ENCODE peak calls at places on chromosomes 13 and 19, in seven cellular contexts. B is GM23338, X is PC-3, W is hepatocyte, P is GM23248, T is HCT116, V is neural progenitor cell. M is an unnamed sample. For H3K4me1, the result is how much of the 10 kb centered on the place peaks cover.

GRCh38 chr19:51689751-51690358 is 3.3 kb upstream of the SPACA6 start:
- DNase-seq in T (no peak), V (peak), B (peak), P (peak), X (no peak), W (peak), M (no peak)

GRCh38 chr19:917323-918151 is at the start of gene KISS1R:
- DNase-seq in T (no peak), V (peak), P (peak), W (peak), B (peak), X (peak), M (no peak)

GRCh38 chr13:74290324-74290773 is 156.1 kb upstream of the KLF12 start:
- DNase-seq in T (peak), B (peak), W (peak), X (peak), P (peak), V (peak), M (peak)

GRCh38 chr19:53509845-53510244 is 28.1 kb upstream of the ZNF331 start:
- DNase-seq in W (no peak), P (no peak), V (no peak), B (no peak), T (no peak), X (no peak), M (no peak)

GRCh38 chr19:8363803-8364771 is at the start of gene ANGPTL4:
- DNase-seq in V (peak), T (peak), B (peak), X (peak), W (peak), P (peak), M (no peak)

GRCh38 chr13:54705738-54706137 is 1677.1 kb downstream of the OLFM4 start:
- DNase-seq in W (no peak), V (peak), P (no peak), T (no peak), B (no peak), X (no peak), M (no peak)

GRCh38 chr19:31355330-31356289 is 6.4 kb upstream of the TSHZ3 start:
- DNase-seq in V (peak), T (no peak), W (no peak), X (no peak), B (peak), P (no peak), M (no peak)

GRCh38 chr19:48506138-48506733 is 5.4 kb downstream of the LMTK3 start:
- DNase-seq in P (peak), T (no peak), X (peak), V (peak), W (no peak), B (peak), M (peak)

DNA sequence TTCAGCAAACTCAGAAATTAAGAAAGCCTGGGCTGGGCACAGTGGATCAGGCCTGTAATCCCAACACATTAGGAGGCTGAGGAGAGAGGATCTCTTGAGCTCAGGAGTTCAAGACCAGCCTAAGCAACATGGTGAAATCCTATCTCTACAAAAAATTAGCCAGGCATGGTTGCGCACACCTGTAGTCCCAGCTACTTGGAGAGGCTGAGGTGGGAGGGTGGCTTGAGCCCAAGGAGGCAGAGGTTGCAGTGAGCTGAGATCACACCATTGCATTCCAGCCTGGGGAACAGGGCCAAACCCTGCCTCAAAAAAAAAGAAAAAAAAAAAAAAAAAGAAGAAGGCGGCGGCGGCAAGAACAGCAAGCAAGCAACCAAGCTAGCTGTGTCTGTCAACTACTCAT is 26.7 kb downstream of the TSC22D1 start:
- DNase-seq in W (no peak), X (no peak), P (no peak), B (peak), V (no peak), T (no peak), M (no peak)
- TF ChIP-seq EZH2phosphoT487 in W (no peak), X (no peak), P (no peak), B (no peak), V (no peak), T (no peak), M (no peak)

GRCh38 chr19:50365434-50366306 is at the start of gene NAPSA:
- DNase-seq in W (no peak), P (no peak), V (no peak), X (no peak), T (no peak), B (no peak), M (peak)

GRCh38 chr19:50359432-50359818 is 6.0 kb downstream of the NAPSA start:
- DNase-seq in W (no peak), X (no peak), T (no peak), P (no peak), V (no peak), B (no peak), M (no peak)

GRCh38 chr19:50361290-50362029 is 4.0 kb downstream of the NAPSA start:
- DNase-seq in X (no peak), W (no peak), V (no peak), T (peak), B (peak), P (peak), M (peak)

GRCh38 chr19:50362030-50362412 is 3.4 kb downstream of the NAPSA start:
- DNase-seq in B (no peak), P (no peak), W (no peak), V (no peak), T (no peak), X (no peak), M (no peak)

GRCh38 chr19:50362656-50363424 is 2.6 kb downstream of the NAPSA start:
- DNase-seq in X (no peak), V (no peak), B (no peak), W (no peak), P (no peak), T (no peak), M (peak)
- H3K4me2 ChIP-seq in X (no peak), V (no peak), B (no peak), W (no peak), P (no peak), T (no peak), M (no peak)

GRCh38 chr19:45091031-45091918 is 1.7 kb upstream of the PPP1R37 start:
- DNase-seq in W (peak), V (peak), B (peak), X (peak), P (peak), T (peak), M (peak)

GRCh38 chr19:45094158-45094557 is 1.2 kb downstream of the PPP1R37 start:
- DNase-seq in V (no peak), B (no peak), X (no peak), W (no peak), T (no peak), P (no peak), M (no peak)

GRCh38 chr19:45094707-45095106 is 1.7 kb downstream of the PPP1R37 start:
- DNase-seq in T (no peak), X (no peak), V (no peak), W (peak), B (no peak), P (no peak), M (no peak)

GRCh38 chr19:45090598-45090997 is 2.4 kb upstream of the PPP1R37 start:
- DNase-seq in X (no peak), V (no peak), T (no peak), B (no peak), P (no peak), W (no peak), M (no peak)

GRCh38 chr19:45092747-45093678 is at the start of gene PPP1R37:
- DNase-seq in B (peak), W (peak), X (peak), P (peak), V (peak), T (peak), M (peak)
- H3K4me1 ChIP-seq in B (under half), W (under half), X (under half), P (under half), V (under half), T (under half), M (under half)

DNA sequence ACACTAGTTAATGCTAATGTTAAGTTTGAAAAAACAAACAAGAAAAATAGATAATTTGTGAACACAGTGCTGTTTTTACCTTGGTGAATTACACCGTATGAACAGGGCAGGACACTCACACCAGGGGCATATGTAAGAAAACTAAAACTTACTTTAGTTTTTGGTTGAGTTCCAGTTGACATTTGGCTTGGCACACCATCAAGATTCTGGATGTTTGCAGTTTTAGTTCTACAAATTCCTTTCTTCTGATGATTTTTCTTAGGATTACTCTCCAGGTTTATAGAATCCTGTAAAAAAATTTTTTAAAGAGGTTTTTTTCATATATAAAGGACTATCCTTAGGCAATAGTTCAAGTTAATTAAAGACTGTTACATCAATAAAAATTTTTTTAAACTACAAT is 238.5 kb upstream of the STARD13 start:
- DNase-seq in W (no peak), T (no peak), X (peak), P (peak), B (no peak), V (no peak), M (no peak)
- TF ChIP-seq EZH2phosphoT487 in W (no peak), T (no peak), X (no peak), P (no peak), B (no peak), V (no peak), M (no peak)

M was measured in MM.1S.